ENCODE peak calls at places on chromosome 12, in five cellular contexts. C is NCI-H446, D is epithelial cell of esophagus, O is dermis blood vessel endothelial cell, G is neural progenitor cell. Y is an unnamed sample.

GRCh38 chr12:24244801-24245200 is 295.3 kb upstream of the SOX5 start:
- DNase-seq in C (no peak), D (peak), O (no peak), G (no peak), Y (no peak)

GRCh38 chr12:99766408-99766807 is 118.9 kb downstream of the GARIN6 start:
- DNase-seq in C (no peak), D (peak), O (no peak), G (no peak), Y (no peak)

GRCh38 chr12:66693901-66694513 is 15.1 kb upstream of the GRIP1 start:
- DNase-seq in C (peak), D (peak), O (peak), G (peak), Y (no peak)

GRCh38 chr12:50110762-50111416 is 1.1 kb upstream of the COX14 start:
- DNase-seq in C (no peak), D (peak), O (peak), G (peak), Y (peak)

GRCh38 chr12:29695026-29695425 is 88.7 kb downstream of the TMTC1 start:
- DNase-seq in C (no peak), D (no peak), O (no peak), G (no peak), Y (no peak)

GRCh38 chr12:32644455-32644854 is 34.6 kb upstream of the DNM1L start:
- DNase-seq in C (no peak), D (no peak), O (no peak), G (no peak), Y (no peak)

GRCh38 chr12:40327506-40327905 is 102.7 kb downstream of the LRRK2 start:
- DNase-seq in C (no peak), D (no peak), O (no peak), G (no peak), Y (no peak)

GRCh38 chr12:49227701-49228100 is 37.2 kb upstream of the TUBA1C start:
- DNase-seq in C (peak), D (no peak), O (no peak), G (peak), Y (no peak)

GRCh38 chr12:132470417-132470816 is 19.5 kb upstream of the FBRSL1 start:
- DNase-seq in C (no peak), D (no peak), O (no peak), G (no peak), Y (no peak)

GRCh38 chr12:105862163-105862821 is 276.5 kb downstream of the NUAK1 start:
- DNase-seq in C (no peak), D (no peak), O (no peak), G (no peak), Y (no peak)

GRCh38 chr12:5171701-5172100 is 128.0 kb downstream of the KCNA5 start:
- DNase-seq in C (peak), D (peak), O (peak), G (peak), Y (no peak)

GRCh38 chr12:123038966-123039365 is 58.5 kb downstream of the ARL6IP4 start:
- DNase-seq in C (no peak), D (no peak), O (no peak), G (no peak), Y (no peak)

GRCh38 chr12:12736759-12737676 is 19.9 kb downstream of the CDKN1B start:
- DNase-seq in C (peak), D (peak), O (peak), G (peak), Y (no peak)

GRCh38 chr12:14961466-14962155 is at the start of gene ARHGDIB:
- DNase-seq in C (no peak), D (peak), O (peak), G (no peak), Y (peak)

GRCh38 chr12:105783983-105784947 is 354.5 kb downstream of the NUAK1 start:
- DNase-seq in C (no peak), D (no peak), O (peak), G (no peak), Y (no peak)

GRCh38 chr12:10718279-10718821 is 4.8 kb downstream of the YBX3 start:
- DNase-seq in C (no peak), D (peak), O (peak), G (peak), Y (no peak)

GRCh38 chr12:57342207-57342691 is 88.6 kb downstream of the R3HDM2 start:
- DNase-seq in C (peak), D (peak), O (no peak), G (peak), Y (peak)

GRCh38 chr12:133221241-133221640 is 14.4 kb downstream of the ANHX start:
- DNase-seq in C (no peak), D (no peak), O (no peak), G (no peak), Y (no peak)

GRCh38 chr12:120352117-120352516 is 16.8 kb downstream of the MSI1 start:
- DNase-seq in C (no peak), D (peak), O (no peak), G (no peak), Y (no peak)